ENCODE peak calls at places on chromosomes 13 and 19, in five cellular contexts. C is H1, X is HEK293T, H is GM12878, N is NT2/D1. Q is an unnamed sample.

GRCh38 chr19:58304255-58304654 is 922 bp upstream of the ERVK3-1 start:
- DNase-seq in C (no peak), H (no peak), X (no peak), N (no peak), Q (no peak)

GRCh38 chr19:11418518-11419506 is at the start of gene RGL3:
- DNase-seq in C (peak; percentile 90), N (no peak), H (no peak), X (no peak), Q (no peak)

GRCh38 chr19:2982983-2983350 is 5.6 kb downstream of the TLE6 start:
- DNase-seq in X (no peak), C (no peak), N (no peak), H (no peak), Q (no peak)

GRCh38 chr19:47757617-47758432 is 12.5 kb downstream of the NOP53 start:
- DNase-seq in X (no peak), N (no peak), H (no peak), C (no peak), Q (peak; percentile 56)

GRCh38 chr13:30868806-30869470 is 37.1 kb upstream of the MEDAG start:
- DNase-seq in N (no peak), H (no peak), C (no peak), X (no peak), Q (no peak)

GRCh38 chr19:1651061-1651547 is 1.3 kb downstream of the TCF3 start:
- DNase-seq in N (no peak), C (peak; percentile 76), H (peak; percentile 56), X (no peak), Q (no peak)

GRCh38 chr13:107144432-107144831 is 576.5 kb upstream of the ARGLU1 start:
- DNase-seq in N (no peak), H (no peak), C (no peak), X (no peak), Q (no peak)

GRCh38 chr13:21060827-21061076 is 634 bp downstream of the LATS2 start:
- DNase-seq in X (no peak), N (no peak), C (no peak), H (no peak), Q (no peak)

GRCh38 chr13:88800505-88800904 is 1129.3 kb downstream of the SLITRK5 start:
- DNase-seq in X (no peak), N (no peak), C (no peak), H (no peak), Q (no peak)

GRCh38 chr19:45766293-45766918 is 2.6 kb downstream of the SIX5 start:
- DNase-seq in X (no peak), C (no peak), N (no peak), H (no peak), Q (no peak)

GRCh38 chr13:94408300-94409036 is 71.0 kb downstream of the DCT start:
- DNase-seq in X (no peak), N (no peak), H (no peak), C (no peak), Q (no peak)

GRCh38 chr13:20814224-20814910 is 40.6 kb upstream of the EEF1AKMT1 start:
- DNase-seq in X (peak; percentile 25), N (no peak), H (no peak), C (no peak), Q (no peak)

DNA sequence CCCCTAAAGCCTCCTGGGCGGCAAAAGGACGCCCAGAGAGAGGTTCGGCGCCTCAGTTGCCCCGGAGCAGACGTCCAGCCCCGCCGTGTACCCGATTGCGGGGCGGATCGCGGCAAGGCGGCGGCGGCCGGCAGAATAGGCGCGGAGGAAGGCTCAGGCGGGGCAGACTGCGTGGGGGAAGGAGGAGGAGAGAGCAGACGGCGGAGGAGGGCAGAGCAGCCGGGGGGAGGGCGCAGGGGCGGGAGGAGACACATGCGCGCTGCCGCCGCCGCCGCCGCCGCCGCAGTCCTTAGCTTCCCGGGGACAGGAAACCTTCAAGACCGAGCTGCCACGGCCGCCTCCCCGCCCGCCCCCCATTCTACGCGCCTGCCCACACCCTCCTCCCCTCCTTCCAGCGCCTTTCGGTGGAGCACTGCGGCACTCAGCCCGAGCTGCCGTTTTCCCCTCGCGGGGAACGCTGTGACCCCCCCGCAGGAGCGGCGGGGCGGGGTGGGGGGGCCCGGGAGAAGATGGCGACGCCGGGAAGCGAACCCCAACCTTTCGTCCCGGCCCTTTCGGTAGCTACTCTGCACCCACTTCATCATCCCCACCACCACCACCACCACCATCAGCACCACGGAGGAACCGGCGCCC is at the start of gene LRCH1:
- DNase-seq in X (peak; percentile 84), N (peak; percentile 36), C (peak; percentile 77), H (no peak), Q (peak; percentile 46)
- TF ChIP-seq SUZ12 in X (no peak), N (no peak), C (no peak), H (no peak), Q (no peak)

DNA sequence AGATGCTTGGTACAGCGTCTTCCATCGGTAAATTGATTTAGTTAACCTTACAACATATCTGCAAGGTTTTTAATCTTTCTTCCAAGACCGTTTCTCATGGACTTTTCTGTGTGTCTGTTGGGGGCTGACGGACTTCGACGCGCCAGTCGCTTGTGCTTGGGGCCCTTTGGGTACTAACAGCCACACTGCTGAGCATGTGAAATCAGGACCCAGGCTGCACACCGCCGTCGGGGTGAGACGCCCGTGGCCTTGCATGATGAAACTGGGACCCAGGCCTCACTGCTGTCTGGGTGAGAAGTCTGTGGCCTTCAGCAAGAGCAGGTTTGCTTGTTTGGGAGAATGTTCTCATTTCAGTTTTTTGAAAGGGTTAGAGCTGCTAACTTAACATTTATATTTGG is 9.8 kb downstream of the ATP4B start:
- DNase-seq in N (no peak), X (no peak), C (no peak), H (no peak), Q (no peak)
- TF ChIP-seq SUZ12 in N (no peak), X (no peak), C (no peak), H (no peak), Q (no peak)

DNA sequence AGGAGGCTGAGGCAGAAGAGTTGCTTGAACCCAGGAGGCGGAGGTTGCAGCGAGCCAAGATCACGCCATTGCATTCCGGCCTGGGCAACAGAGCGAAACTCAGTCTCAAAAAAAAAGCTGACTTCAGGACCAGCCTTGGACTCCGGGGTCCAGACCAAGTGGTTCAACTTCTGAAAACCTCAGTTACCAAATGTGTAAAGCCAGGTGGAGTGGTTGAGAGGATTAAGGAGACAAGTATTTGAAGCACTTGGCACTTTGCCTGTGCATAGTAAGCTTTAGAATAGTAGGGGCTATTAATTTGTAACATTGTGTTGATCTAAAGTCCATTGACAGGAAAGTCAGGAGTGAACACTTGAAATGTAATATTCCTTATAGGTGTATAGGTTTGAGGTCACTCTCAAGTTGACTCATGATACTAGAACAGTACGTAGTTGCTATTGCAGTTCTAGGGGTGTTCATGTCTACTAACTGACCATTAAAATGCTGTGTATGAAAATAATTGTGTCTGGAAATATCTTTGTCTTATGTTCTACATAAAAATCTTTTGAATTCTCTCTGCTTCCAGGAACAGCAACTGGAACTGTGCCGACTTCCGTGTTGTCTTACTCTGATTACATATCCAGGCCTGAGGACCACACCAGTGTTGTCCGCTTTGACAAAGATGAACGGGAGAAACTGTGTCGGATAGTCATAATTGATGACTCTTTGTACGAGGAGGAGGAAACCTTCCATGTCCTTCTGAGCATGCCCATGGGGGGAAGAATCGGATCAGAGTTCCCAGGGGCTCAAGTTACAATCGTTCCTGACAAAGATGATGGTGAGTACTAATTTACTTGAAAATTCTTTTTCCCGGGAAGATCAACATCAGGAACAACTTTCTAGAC is 97.4 kb downstream of the FREM2 start:
- DNase-seq in N (no peak), X (no peak), H (no peak), C (no peak), Q (no peak)
- TF ChIP-seq SUZ12 in N (no peak), X (no peak), H (no peak), C (no peak), Q (no peak)

GRCh38 chr13:73303858-73304257 is 245.1 kb downstream of the KLF5 start:
- DNase-seq in N (no peak), X (no peak), C (no peak), H (no peak), Q (no peak)
- TF ChIP-seq SUZ12 in N (no peak), X (no peak), C (no peak), H (no peak), Q (no peak)

GRCh38 chr19:56309511-56310185 is 5.0 kb downstream of the ZSCAN5A start:
- DNase-seq in C (peak; percentile 97), N (peak; percentile 30), X (peak; percentile 62), H (no peak), Q (peak; percentile 39)
- TF ChIP-seq SUZ12 in C (no peak), N (no peak), X (no peak), H (no peak), Q (no peak)

GRCh38 chr19:35725216-35725861 is 7.5 kb downstream of the KMT2B start:
- DNase-seq in X (no peak), C (no peak), N (no peak), H (no peak), Q (no peak)

GRCh38 chr19:35727956-35728706 is 10.3 kb downstream of the KMT2B start:
- DNase-seq in X (no peak), H (no peak), N (no peak), C (no peak), Q (no peak)

GRCh38 chr19:35729021-35729420 is 11.2 kb downstream of the KMT2B start:
- DNase-seq in C (no peak), X (no peak), N (no peak), H (no peak), Q (no peak)

GRCh38 chr19:35729763-35730162 is 12.0 kb downstream of the KMT2B start:
- DNase-seq in X (no peak), C (no peak), H (no peak), N (no peak), Q (no peak)

DNA sequence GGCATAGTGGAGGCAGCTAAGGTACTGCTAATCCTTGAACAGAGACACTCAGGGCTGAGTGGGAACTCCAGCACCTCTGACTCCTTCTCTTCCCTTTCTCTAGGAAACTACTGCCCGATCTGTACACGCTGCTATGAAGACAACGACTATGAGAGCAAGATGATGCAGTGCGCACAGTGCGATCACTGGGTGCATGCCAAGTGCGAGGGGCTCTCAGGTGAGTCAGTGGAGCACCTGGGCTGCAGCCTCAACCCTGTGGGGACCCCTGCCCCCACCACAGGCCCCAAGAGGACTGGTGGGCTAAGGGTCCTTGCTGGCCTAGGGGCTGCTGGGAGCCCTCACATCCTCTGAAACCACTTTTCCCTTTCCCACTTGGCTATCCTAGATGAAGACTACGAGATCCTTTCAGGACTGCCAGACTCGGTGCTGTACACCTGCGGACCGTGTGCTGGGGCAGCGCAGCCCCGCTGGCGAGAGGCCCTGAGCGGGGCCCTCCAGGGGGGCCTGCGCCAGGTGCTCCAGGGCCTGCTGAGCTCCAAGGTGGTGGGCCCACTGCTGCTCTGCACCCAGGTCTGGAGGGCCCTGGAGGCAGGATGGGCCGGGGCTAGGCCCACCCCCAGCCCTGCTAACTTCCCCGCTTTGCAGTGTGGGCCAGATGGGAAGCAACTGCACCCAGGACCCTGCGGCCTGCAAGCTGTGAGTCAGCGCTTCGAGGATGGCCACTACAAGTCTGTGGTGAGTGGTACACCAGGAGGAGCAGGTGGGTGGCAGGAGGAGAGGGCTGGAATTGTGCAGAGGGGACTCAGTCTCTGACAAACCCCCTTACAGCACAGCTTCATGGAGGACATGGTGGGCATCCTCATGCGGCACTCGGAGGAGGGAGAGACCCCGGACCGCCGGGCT is 9.5 kb downstream of the KMT2B start:
- DNase-seq in H (no peak), N (no peak), X (no peak), C (no peak), Q (no peak)
- TF ChIP-seq SUZ12 in H (no peak), N (no peak), X (no peak), C (no peak), Q (no peak)

GRCh38 chr13:98796798-98797197 is 44.3 kb upstream of the SLC15A1 start:
- DNase-seq in H (no peak), C (peak; percentile 28), X (no peak), N (no peak), Q (no peak)
- TF ChIP-seq SUZ12 in H (no peak), C (no peak), X (no peak), N (no peak), Q (no peak)

Q was measured in HepG2.